ENCODE peak calls at places on chromosomes 1 and 21, in four cellular contexts. One of them, this sample, is unnamed.
A peak's percentile ranks its signal among the peaks of the same experiment; 100 is the strongest.

GRCh38 chr21:27129215-27129614 is 162.3 kb upstream of the ADAMTS5 start:
- DNase-seq in fibroblast of lung: no peak
- DNase-seq in GM12878: no peak
- DNase-seq in IMR-90: no peak
- DNase-seq in this sample: no peak

GRCh38 chr1:93021539-93022134 is 57.4 kb upstream of the MTF2 start:
- DNase-seq in fibroblast of lung: peak; percentile 63
- DNase-seq in GM12878: no peak
- DNase-seq in IMR-90: peak; percentile 61
- DNase-seq in this sample: no peak

GRCh38 chr1:222786107-222786506 is 28.7 kb upstream of the DISP1 start:
- DNase-seq in fibroblast of lung: no peak
- DNase-seq in GM12878: no peak
- DNase-seq in IMR-90: no peak
- DNase-seq in this sample: no peak

GRCh38 chr1:175015243-175015642 is 8.0 kb downstream of the MRPS14 start:
- DNase-seq in fibroblast of lung: peak; percentile 71
- DNase-seq in GM12878: no peak
- DNase-seq in IMR-90: peak; percentile 91
- DNase-seq in this sample: no peak

GRCh38 chr1:201397675-201398074 is 1.4 kb downstream of the LAD1 start:
- DNase-seq in fibroblast of lung: no peak
- DNase-seq in GM12878: no peak
- DNase-seq in IMR-90: peak; percentile 19
- DNase-seq in this sample: no peak

GRCh38 chr1:99727575-99728190 is 38.8 kb downstream of the FRRS1 start:
- DNase-seq in fibroblast of lung: peak; percentile 30
- DNase-seq in GM12878: no peak
- DNase-seq in IMR-90: peak; percentile 86
- DNase-seq in this sample: peak; percentile 72

GRCh38 chr1:113390871-113391642 is 742 bp downstream of the MAGI3 start:
- DNase-seq in fibroblast of lung: peak; percentile 25
- DNase-seq in GM12878: no peak
- DNase-seq in IMR-90: no peak
- DNase-seq in this sample: no peak

GRCh38 chr1:53754484-53755312 is 15.7 kb upstream of the GLIS1 start:
- DNase-seq in fibroblast of lung: peak; percentile 82
- DNase-seq in GM12878: no peak
- DNase-seq in IMR-90: peak; percentile 77
- DNase-seq in this sample: no peak

GRCh38 chr1:246639732-246640131 is 73.5 kb downstream of the CNST start:
- DNase-seq in fibroblast of lung: no peak
- DNase-seq in GM12878: no peak
- DNase-seq in IMR-90: no peak
- DNase-seq in this sample: no peak

GRCh38 chr1:232786845-232787455 is 18.3 kb upstream of the MAP10 start:
- DNase-seq in fibroblast of lung: no peak
- DNase-seq in GM12878: no peak
- DNase-seq in IMR-90: no peak
- DNase-seq in this sample: no peak

DNA sequence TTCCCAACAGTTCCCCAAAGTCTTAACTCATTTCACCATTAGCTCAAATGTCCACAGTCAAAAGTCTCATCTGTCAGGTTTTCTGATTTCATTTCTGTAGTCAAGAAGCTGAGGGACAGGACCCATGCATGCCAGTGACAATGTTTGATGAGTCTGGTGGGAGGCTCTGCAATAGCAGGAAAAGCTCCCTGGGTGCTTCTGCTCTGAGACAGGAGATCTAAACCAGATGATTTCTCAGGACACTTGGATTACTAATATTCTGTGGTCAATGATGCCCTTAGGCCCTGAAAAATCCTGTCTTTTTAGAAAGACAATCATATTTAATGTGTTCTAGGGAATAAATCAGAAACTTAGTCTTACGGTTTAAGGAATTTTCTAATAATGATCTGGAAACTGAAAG is 56.4 kb downstream of the PCBP3 start:
- DNase-seq in fibroblast of lung: no peak
- DNase-seq in GM12878: no peak
- DNase-seq in IMR-90: no peak
- DNase-seq in this sample: no peak
- H3K9ac ChIP-seq in fibroblast of lung: no peak overlapping the region
- H3K9ac ChIP-seq in GM12878: no peak overlapping the region
- H3K9ac ChIP-seq in IMR-90: no peak overlapping the region
- H3K9ac ChIP-seq in this sample: no peak overlapping the region

GRCh38 chr1:9688599-9688998 is 37.1 kb downstream of the PIK3CD start:
- DNase-seq in fibroblast of lung: no peak
- DNase-seq in GM12878: no peak
- DNase-seq in IMR-90: no peak
- DNase-seq in this sample: no peak

GRCh38 chr1:9687876-9688582 is 36.5 kb downstream of the PIK3CD start:
- DNase-seq in fibroblast of lung: no peak
- DNase-seq in GM12878: no peak
- DNase-seq in IMR-90: peak; percentile 21
- DNase-seq in this sample: no peak

GRCh38 chr1:9690440-9691107 is 39.0 kb downstream of the PIK3CD start:
- DNase-seq in fibroblast of lung: no peak
- DNase-seq in GM12878: no peak
- DNase-seq in IMR-90: no peak
- DNase-seq in this sample: no peak

GRCh38 chr1:9689971-9690381 is 38.4 kb downstream of the PIK3CD start:
- DNase-seq in fibroblast of lung: no peak
- DNase-seq in GM12878: no peak
- DNase-seq in IMR-90: no peak
- DNase-seq in this sample: no peak

DNA sequence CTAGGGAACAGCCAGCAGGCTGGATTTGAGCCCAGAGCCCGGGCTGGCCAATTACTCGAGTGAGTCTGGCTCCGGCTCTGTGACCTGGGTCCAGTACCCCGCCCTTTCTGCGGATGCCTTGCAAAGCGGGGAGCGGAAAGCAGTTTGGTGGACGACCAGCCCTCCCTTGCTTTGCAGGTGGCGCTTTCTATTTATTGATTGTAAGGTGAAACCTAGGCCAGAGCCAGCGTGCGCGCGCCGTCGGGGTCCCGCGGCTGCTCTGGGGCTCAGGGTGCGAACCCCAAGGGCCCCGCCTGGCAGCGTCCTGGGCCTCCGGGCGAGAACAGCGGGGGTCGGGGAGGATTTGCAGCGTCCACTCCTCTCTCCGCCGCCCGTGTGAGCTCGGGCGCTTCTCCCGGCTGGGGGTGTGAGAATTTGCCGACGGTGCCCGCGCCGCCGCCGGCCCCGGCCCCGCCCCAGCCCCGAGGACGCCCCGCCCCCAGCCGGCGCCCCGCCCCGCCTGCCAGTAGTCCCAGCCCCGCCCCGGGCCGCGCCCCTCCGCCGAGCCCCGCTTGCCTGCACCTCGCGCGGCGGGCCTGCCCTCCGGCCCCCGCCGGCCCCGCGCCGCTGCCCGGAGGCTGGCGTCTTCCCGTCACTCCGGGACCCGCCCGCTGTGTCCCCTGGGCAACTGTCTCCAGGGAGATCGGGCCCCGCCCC is 37.6 kb downstream of the PIK3CD start:
- DNase-seq in fibroblast of lung: peak; percentile 67
- DNase-seq in GM12878: no peak
- DNase-seq in IMR-90: peak; percentile 52
- DNase-seq in this sample: no peak
- H3K9ac ChIP-seq in fibroblast of lung: no peak overlapping the region
- H3K9ac ChIP-seq in GM12878: peak overlapping the region; percentile 76
- H3K9ac ChIP-seq in IMR-90: no peak overlapping the region
- H3K9ac ChIP-seq in this sample: peak overlapping the region; percentile 70

DNA sequence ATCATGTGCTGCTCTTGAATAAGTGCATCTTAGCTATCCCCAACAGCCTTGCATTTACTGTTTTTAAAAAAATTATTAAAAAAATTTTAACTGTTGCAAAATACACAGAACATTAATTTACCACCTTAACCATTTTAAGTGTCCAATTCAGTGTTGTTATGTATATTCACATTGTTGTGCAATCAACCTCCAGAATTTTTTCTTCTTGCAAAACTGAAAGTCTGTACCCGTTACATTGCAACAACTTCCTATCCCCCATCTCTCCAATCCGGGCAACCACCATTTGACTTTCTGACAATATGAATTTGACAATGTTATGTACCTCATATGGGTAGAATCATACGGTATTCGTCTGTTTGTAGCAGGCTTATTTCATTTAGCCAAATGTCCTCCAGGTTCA is 83.1 kb downstream of the FMN2 start:
- DNase-seq in fibroblast of lung: no peak
- DNase-seq in GM12878: no peak
- DNase-seq in IMR-90: no peak
- DNase-seq in this sample: no peak
- H3K9ac ChIP-seq in fibroblast of lung: no peak overlapping the region
- H3K9ac ChIP-seq in GM12878: no peak overlapping the region
- H3K9ac ChIP-seq in IMR-90: no peak overlapping the region
- H3K9ac ChIP-seq in this sample: no peak overlapping the region

GRCh38 chr1:225657462-225657989 is 4.6 kb upstream of the ENAH start:
- DNase-seq in fibroblast of lung: peak; percentile 79
- DNase-seq in GM12878: no peak
- DNase-seq in IMR-90: peak; percentile 89
- DNase-seq in this sample: no peak
- H3K9ac ChIP-seq in fibroblast of lung: no peak overlapping the region
- H3K9ac ChIP-seq in GM12878: no peak overlapping the region
- H3K9ac ChIP-seq in IMR-90: peak overlapping the region; percentile 66
- H3K9ac ChIP-seq in this sample: no peak overlapping the region

DNA sequence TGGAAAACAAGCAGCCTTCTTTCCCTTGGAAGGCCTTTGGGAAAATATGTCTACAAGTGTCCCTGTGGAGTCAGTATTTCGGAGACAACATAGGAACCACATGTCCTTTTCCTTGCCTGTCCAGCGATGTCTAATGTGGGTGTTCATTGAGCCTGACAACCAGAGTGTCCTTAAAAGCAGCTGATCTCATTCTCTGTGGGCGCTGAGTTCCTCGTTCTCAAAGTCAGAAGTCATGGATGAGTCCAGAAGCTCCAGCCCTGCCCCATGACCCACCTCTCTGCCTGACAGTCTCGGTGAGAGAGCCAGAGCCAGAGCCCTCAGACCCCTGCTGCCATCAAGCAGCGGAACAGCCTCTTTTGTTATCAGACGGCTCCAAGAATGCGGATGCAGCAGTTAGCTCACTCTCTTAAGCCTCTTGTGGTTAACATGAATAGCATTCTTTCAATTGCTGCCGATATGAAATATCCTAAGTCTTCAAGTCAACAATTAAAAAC is 329.2 kb downstream of the TGFB2 start:
- DNase-seq in fibroblast of lung: peak; percentile 69
- DNase-seq in GM12878: no peak
- DNase-seq in IMR-90: peak; percentile 83
- DNase-seq in this sample: peak; percentile 22
- H3K9ac ChIP-seq in fibroblast of lung: no peak overlapping the region
- H3K9ac ChIP-seq in GM12878: no peak overlapping the region
- H3K9ac ChIP-seq in IMR-90: peak overlapping the region; percentile 45
- H3K9ac ChIP-seq in this sample: no peak overlapping the region

GRCh38 chr1:208225954-208226937 is 17.9 kb downstream of the PLXNA2 start:
- DNase-seq in fibroblast of lung: no peak
- DNase-seq in GM12878: no peak
- DNase-seq in IMR-90: no peak
- DNase-seq in this sample: no peak
- H3K9ac ChIP-seq in fibroblast of lung: no peak overlapping the region
- H3K9ac ChIP-seq in GM12878: no peak overlapping the region
- H3K9ac ChIP-seq in IMR-90: no peak overlapping the region
- H3K9ac ChIP-seq in this sample: no peak overlapping the region

GRCh38 chr21:43300496-43301423 is 126.2 kb downstream of the SIK1 start:
- DNase-seq in fibroblast of lung: no peak
- DNase-seq in GM12878: no peak
- DNase-seq in IMR-90: peak; percentile 16
- DNase-seq in this sample: no peak
- H3K9ac ChIP-seq in fibroblast of lung: no peak overlapping the region
- H3K9ac ChIP-seq in GM12878: no peak overlapping the region
- H3K9ac ChIP-seq in IMR-90: no peak overlapping the region
- H3K9ac ChIP-seq in this sample: no peak overlapping the region

This sample was measured in SK-N-MC.